ENCODE peak calls at places on chromosomes 2 and 18, in four cellular contexts. P, W, A and R are unnamed samples. For H3K36me3 and H4K20me1, the result is how much of the 10 kb centered on the place peaks cover.

GRCh38 chr2:85154048-85154753 is 21.0 kb downstream of the TCF7L1 start:
- DNase-seq in P (peak), W (no peak), A (peak), R (no peak)

GRCh38 chr18:76259012-76259568 is 236.0 kb downstream of the ZNF516 start:
- DNase-seq in P (no peak), W (no peak), A (no peak), R (no peak)

GRCh38 chr18:41681138-41681881 is 273.7 kb upstream of the PIK3C3 start:
- DNase-seq in P (peak), W (no peak), A (peak), R (no peak)

GRCh38 chr2:220147590-220147989 is 520.2 kb downstream of the SLC4A3 start:
- DNase-seq in P (peak), W (peak), A (no peak), R (no peak)

GRCh38 chr2:146992057-146992456 is 852.8 kb upstream of the ACVR2A start:
- DNase-seq in P (peak), W (peak), A (no peak), R (no peak)

GRCh38 chr2:85872536-85873161 is 16.1 kb downstream of the ST3GAL5 start:
- DNase-seq in P (no peak), W (no peak), A (no peak), R (no peak)

GRCh38 chr2:152051373-152051893 is 47.4 kb downstream of the CACNB4 start:
- DNase-seq in P (no peak), W (no peak), A (no peak), R (no peak)

GRCh38 chr2:10798783-10799182 is 13.8 kb downstream of the PDIA6 start:
- DNase-seq in P (no peak), W (no peak), A (no peak), R (no peak)

GRCh38 chr2:184945306-184945705 is 347.0 kb downstream of the ZNF804A start:
- DNase-seq in P (no peak), W (no peak), A (no peak), R (no peak)

GRCh38 chr2:207768891-207769596 is 662 bp downstream of the FZD5 start:
- DNase-seq in P (peak), W (peak), A (peak), R (no peak)

GRCh38 chr2:161165266-161165665 is 5.0 kb downstream of the TANK start:
- DNase-seq in P (peak), W (peak), A (no peak), R (no peak)

DNA sequence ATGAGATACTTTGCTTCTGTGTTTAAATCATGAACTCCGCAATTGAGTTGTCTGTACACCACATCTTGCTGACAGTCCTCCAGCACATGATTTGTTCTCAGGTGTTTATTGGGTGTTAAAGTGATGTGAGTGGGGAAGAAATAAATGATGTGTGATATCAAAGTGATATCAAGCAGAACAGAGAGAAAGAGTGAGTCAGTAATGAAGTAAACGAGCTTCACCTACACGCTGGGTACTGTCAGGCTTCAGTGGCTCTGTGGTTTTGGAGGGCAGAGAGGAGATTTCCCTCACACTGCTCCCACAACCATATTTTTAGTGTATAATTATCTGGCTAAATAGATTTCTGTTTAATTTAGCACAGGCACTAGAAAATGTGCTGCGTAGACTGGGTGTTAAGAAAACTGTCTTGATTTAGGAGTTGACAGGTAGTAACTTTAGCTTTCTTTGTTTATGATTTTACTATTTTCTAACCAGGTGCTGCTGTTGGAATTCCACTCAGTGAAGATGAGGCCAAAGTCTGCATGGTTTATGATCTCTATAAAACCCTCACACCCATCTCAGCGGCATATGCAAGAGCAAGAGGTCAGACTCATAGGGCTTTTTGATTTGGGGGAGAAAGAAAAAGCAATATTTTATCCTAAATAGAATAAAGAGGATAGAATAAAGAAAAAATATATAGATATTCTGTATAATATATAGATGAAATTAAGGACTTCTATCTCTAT is 21.2 kb downstream of the ATIC start:
- DNase-seq in P (no peak), W (no peak), A (no peak), R (no peak)
- H3K36me3 ChIP-seq in P (under half), W (half or more), A (under half), R (under half)

GRCh38 chr2:61795408-61795807 is 58.5 kb downstream of the FAM161A start:
- DNase-seq in P (no peak), W (no peak), A (no peak), R (no peak)
- H3K9ac ChIP-seq in P (no peak), W (no peak), A (no peak), R (no peak)

GRCh38 chr2:237742614-237743013 is 56.0 kb upstream of the RBM44 start:
- DNase-seq in P (no peak), W (no peak), A (no peak), R (no peak)
- H4K20me1 ChIP-seq in P (under half), W (under half), A (under half), R (under half)

GRCh38 chr2:99374747-99375146 is 37.6 kb downstream of the EIF5B start:
- DNase-seq in P (no peak), W (no peak), A (no peak), R (no peak)
- H3K36me3 ChIP-seq in P (under half), W (half or more), A (under half), R (under half)

DNA sequence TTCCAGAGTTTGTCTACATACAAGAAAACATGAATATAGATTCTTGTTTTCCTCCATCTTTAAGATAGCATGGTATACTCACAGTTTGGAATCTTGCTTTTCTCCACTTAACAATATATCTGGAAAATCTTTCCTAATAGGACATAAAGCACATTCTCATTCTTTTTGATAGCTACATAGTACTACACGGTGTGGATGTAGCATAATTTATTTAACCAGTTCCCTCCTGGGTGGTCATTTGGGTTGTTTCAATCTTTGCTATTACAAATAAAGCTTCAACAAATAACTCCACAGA is 19.7 kb downstream of the MXD1 start:
- DNase-seq in P (no peak), W (no peak), A (no peak), R (no peak)
- H3K9ac ChIP-seq in P (no peak), W (peak), A (peak), R (peak)

DNA sequence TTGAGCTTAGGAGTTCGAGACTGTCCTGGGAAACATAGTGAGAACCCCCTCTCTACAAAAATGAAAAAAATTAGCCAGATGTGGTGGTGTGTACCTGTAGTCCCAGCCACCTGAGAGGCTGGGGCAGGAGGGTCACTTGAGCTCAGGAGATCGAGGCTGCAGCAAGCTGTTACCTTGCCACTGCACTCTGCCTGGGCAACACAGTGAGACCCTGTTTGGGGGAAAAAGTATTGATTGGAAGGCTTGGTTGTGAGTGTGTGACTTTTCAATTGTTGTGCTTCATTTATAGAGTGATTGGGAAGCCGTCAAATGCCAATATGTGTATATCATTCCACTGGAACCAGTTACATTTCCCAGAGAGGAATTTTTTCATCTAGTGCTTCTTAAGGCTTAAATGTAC is 15.2 kb downstream of the WDR43 start:
- DNase-seq in P (no peak), W (no peak), A (no peak), R (no peak)
- H4K20me1 ChIP-seq in P (under half), W (under half), A (under half), R (under half)

GRCh38 chr2:269356-270030 is 4.7 kb downstream of the ACP1 start:
- DNase-seq in P (no peak), W (no peak), A (no peak), R (no peak)
- H3K36me3 ChIP-seq in P (under half), W (under half), A (under half), R (under half)

DNA sequence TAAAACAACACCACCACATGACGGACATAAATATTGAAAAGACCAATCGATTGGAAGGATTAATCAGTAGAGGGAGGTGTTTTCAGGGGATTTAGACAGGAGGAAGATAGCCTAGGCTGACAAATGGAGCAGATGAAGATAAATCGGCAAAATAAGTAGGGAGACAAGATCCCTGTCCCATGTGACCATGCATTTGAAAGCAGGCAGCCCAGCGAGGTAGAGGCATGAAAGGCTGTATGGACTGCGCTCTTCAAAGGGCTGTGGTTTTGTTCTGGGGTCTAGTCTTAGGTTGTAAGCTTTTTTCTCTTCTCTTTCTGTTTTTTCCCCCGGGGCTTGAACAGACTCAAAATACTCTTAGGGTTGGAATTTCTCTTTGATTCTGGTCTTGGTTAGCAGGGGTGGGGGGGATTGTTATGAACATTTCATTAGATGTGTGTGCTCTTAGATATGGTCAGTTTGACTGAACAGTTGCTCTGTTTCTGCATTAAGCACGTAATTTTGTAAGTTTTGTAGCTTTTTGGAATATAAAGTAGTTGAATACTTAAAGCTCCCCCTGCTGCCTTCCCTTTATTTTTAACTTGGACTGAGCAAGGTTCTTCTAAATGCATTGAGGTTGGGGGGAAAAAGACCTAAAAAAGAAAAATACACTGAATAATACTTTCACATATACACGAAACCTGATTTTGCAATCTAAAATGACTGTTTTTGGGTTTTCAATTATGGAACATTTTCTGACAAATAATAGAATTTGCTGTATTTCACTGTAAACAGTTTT is 32.2 kb downstream of the ZNF532 start:
- DNase-seq in P (no peak), W (no peak), A (no peak), R (no peak)
- H3K9ac ChIP-seq in P (no peak), W (no peak), A (no peak), R (no peak)

GRCh38 chr2:113186421-113186820 is 12.7 kb downstream of the PSD4 start:
- DNase-seq in P (no peak), W (no peak), A (no peak), R (no peak)

GRCh38 chr2:113183703-113184102 is 9.9 kb downstream of the PSD4 start:
- DNase-seq in P (no peak), W (no peak), A (no peak), R (no peak)

GRCh38 chr2:113187771-113188170 is 14.0 kb downstream of the PSD4 start:
- DNase-seq in P (no peak), W (no peak), A (no peak), R (no peak)

GRCh38 chr2:113184531-113185230 is 10.9 kb downstream of the PSD4 start:
- DNase-seq in P (no peak), W (no peak), A (no peak), R (no peak)

GRCh38 chr2:113185643-113186315 is 12.0 kb downstream of the PSD4 start:
- DNase-seq in P (no peak), W (no peak), A (no peak), R (no peak)
- H4K20me1 ChIP-seq in P (under half), W (under half), A (under half), R (under half)